ENCODE peak calls at places on chromosomes 7 and 10, in six cellular contexts. J is left cardiac atrium, W is RWPE1, G is left ventricle myocardium inferior, I is islet precursor cell, Q is astrocyte of the spinal cord. C is an unnamed sample.

GRCh38 chr10:96446966-96447596 is 66.6 kb downstream of the TLL2 start:
- DNase-seq in G (no peak), J (no peak), I (peak), W (no peak), Q (no peak), C (no peak)

GRCh38 chr10:43396061-43396927 is 12.7 kb downstream of the HNRNPF start:
- DNase-seq in W (peak), I (peak), J (peak), G (peak), Q (peak), C (peak)

GRCh38 chr10:77927343-77928256 is 1.0 kb upstream of the DLG5 start:
- DNase-seq in I (no peak), G (no peak), W (no peak), J (no peak), Q (no peak), C (no peak)

GRCh38 chr10:63438506-63439498 is 27.0 kb downstream of the JMJD1C start:
- DNase-seq in Q (no peak), J (no peak), G (no peak), W (no peak), I (no peak), C (no peak)

GRCh38 chr10:57506414-57507094 is 761.1 kb downstream of the IPMK start:
- DNase-seq in G (no peak), J (no peak), Q (no peak), W (no peak), I (no peak), C (peak)

GRCh38 chr7:134755422-134756022 is 23.9 kb upstream of the CALD1 start:
- DNase-seq in J (peak), W (no peak), I (no peak), Q (peak), G (no peak), C (peak)

GRCh38 chr7:138584283-138584682 is 116.9 kb downstream of the SVOPL start:
- DNase-seq in W (no peak), G (no peak), I (no peak), Q (no peak), J (no peak), C (no peak)

GRCh38 chr7:80428161-80429054 is 83.5 kb downstream of the GNAT3 start:
- DNase-seq in W (peak), I (peak), J (no peak), G (no peak), Q (peak), C (no peak)

GRCh38 chr10:42970451-42971250 is 106.2 kb upstream of the RET start:
- DNase-seq in I (peak), W (no peak), J (peak), Q (no peak), G (no peak), C (no peak)

GRCh38 chr10:3186365-3186764 is 13.8 kb upstream of the PITRM1 start:
- DNase-seq in W (no peak), Q (no peak), J (no peak), G (no peak), I (no peak), C (no peak)